ENCODE peak calls at places on chromosomes 16 and 17, in seven cellular contexts. Z is lower leg skin; K is left colon; N is NCI-H1105 treated with DMSO at 0.1 percent for 48 hours; F is activated naive CD4-positive, alpha-beta T cell treated with anti-CD3 and anti-CD28 coated beads for 36 hours; O is epithelial cell of prostate; Q is NCI-H1092 treated with DMSO at 0.1 percent for 48 hours. C is an unnamed sample.

GRCh38 chr16:17301593-17302135 is 169.1 kb downstream of the XYLT1 start:
- DNase-seq in F (no peak), Q (no peak), N (no peak), K (peak), Z (no peak), O (no peak), C (no peak)

GRCh38 chr16:88004391-88004790 is 53.2 kb downstream of the BANP start:
- DNase-seq in Z (peak), Q (no peak), K (no peak), N (no peak), F (no peak), O (no peak), C (no peak)

GRCh38 chr16:55809851-55810250 is 23.0 kb downstream of the CES1 start:
- DNase-seq in N (no peak), Q (no peak), Z (no peak), F (no peak), O (no peak), K (no peak), C (no peak)

GRCh38 chr16:85055503-85056210 is 28.1 kb downstream of the KIAA0513 start:
- DNase-seq in Q (no peak), F (peak), O (no peak), Z (no peak), N (no peak), K (peak), C (no peak)

GRCh38 chr16:58678716-58679115 is 5.9 kb downstream of the SLC38A7 start:
- DNase-seq in N (no peak), Q (no peak), K (peak), O (no peak), Z (no peak), F (peak), C (no peak)

GRCh38 chr17:69592692-69593350 is 178.3 kb downstream of the MAP2K6 start:
- DNase-seq in Z (no peak), N (no peak), F (no peak), Q (no peak), K (no peak), O (no peak), C (no peak)

GRCh38 chr17:76726766-76727718 is at the start of gene METTL23:
- DNase-seq in N (peak), Z (peak), K (peak), F (peak), O (no peak), Q (peak), C (peak)

GRCh38 chr16:87416826-87417471 is 24.8 kb downstream of the MAP1LC3B start:
- DNase-seq in F (peak), N (no peak), K (peak), O (no peak), Z (peak), Q (peak), C (peak)

C was measured in tibial nerve.